ENCODE peak calls at places on chromosomes 6 and 20, in eight cellular contexts. Y is adrenal gland, W is cardiac fibroblast, B is cardiac muscle cell, T is heart left ventricle, Z is lower lobe of right lung, U is fibroblast of mammary gland, I is tibial nerve. D is an unnamed sample.

GRCh38 chr6:28880894-28881780 is 42.6 kb downstream of the TRIM27 start:
- DNase-seq in Y (peak; percentile 64), W (peak; percentile 80), B (peak; percentile 80), T (peak; percentile 65), Z (no peak), U (peak; percentile 76), I (peak; percentile 73), D (peak; percentile 82)

GRCh38 chr6:170086639-170087420 is 204.0 kb downstream of the DLL1 start:
- DNase-seq in Y (no peak), W (no peak), B (no peak), T (no peak), Z (peak; percentile 37), U (no peak), I (no peak), D (no peak)

GRCh38 chr6:99178168-99178567 is 171.3 kb downstream of the FAXC start:
- DNase-seq in Y (no peak), W (no peak), B (no peak), T (no peak), Z (no peak), U (no peak), I (no peak), D (no peak)

GRCh38 chr6:133551847-133552331 is 310.7 kb downstream of the EYA4 start:
- DNase-seq in Y (no peak), W (peak; percentile 95), B (peak; percentile 98), T (peak; percentile 35), Z (peak; percentile 66), U (peak; percentile 98), I (no peak), D (peak; percentile 99)

GRCh38 chr6:166006593-166007301 is 160.9 kb downstream of the TBXT start:
- DNase-seq in Y (peak; percentile 45), W (peak; percentile 83), B (peak; percentile 85), T (no peak), Z (no peak), U (peak; percentile 76), I (no peak), D (peak; percentile 79)

GRCh38 chr6:79764758-79765157 is 133.6 kb downstream of the SH3BGRL2 start:
- DNase-seq in Y (no peak), W (no peak), B (no peak), T (no peak), Z (no peak), U (no peak), I (no peak), D (no peak)

GRCh38 chr6:120871416-120872261 is 462.6 kb downstream of the TBC1D32 start:
- DNase-seq in Y (no peak), W (no peak), B (no peak), T (no peak), Z (no peak), U (no peak), I (no peak), D (no peak)

GRCh38 chr20:52972965-52973819 is 1.0 kb downstream of the TSHZ2 start:
- DNase-seq in Y (peak; percentile 57), W (no peak), B (peak; percentile 12), T (peak; percentile 27), Z (no peak), U (peak; percentile 10), I (no peak), D (no peak)

GRCh38 chr20:56828402-56828801 is 199.3 kb downstream of the TFAP2C start:
- DNase-seq in Y (no peak), W (no peak), B (no peak), T (no peak), Z (no peak), U (no peak), I (no peak), D (no peak)

GRCh38 chr20:20034486-20034885 is 17.3 kb downstream of the NAA20 start:
- DNase-seq in Y (no peak), W (no peak), B (no peak), T (no peak), Z (no peak), U (no peak), I (no peak), D (peak; percentile 36)

GRCh38 chr6:31180500-31180899 is 10.0 kb upstream of the POU5F1 start:
- DNase-seq in Y (peak; percentile 70), W (peak; percentile 88), B (peak; percentile 83), T (peak; percentile 87), Z (peak; percentile 81), U (peak; percentile 81), I (peak; percentile 70), D (peak; percentile 51)

GRCh38 chr6:169190144-169190584 is 63.5 kb downstream of the THBS2 start:
- DNase-seq in Y (peak; percentile 38), W (peak; percentile 98), B (peak; percentile 99), T (peak; percentile 79), Z (no peak), U (peak; percentile 90), I (peak; percentile 54), D (peak; percentile 89)

GRCh38 chr6:152587473-152587872 is 49.7 kb downstream of the SYNE1 start:
- DNase-seq in Y (no peak), W (no peak), B (no peak), T (no peak), Z (no peak), U (no peak), I (no peak), D (no peak)

GRCh38 chr6:33249732-33250625 is 21.7 kb downstream of the VPS52 start:
- DNase-seq in Y (peak; percentile 47), W (peak; percentile 69), B (peak; percentile 69), T (peak; percentile 39), Z (no peak), U (peak; percentile 93), I (no peak), D (peak; percentile 76)

GRCh38 chr6:118663993-118664985 is 12.9 kb upstream of the CEP85L start:
- DNase-seq in Y (no peak), W (no peak), B (no peak), T (no peak), Z (no peak), U (no peak), I (no peak), D (no peak)

GRCh38 chr6:8041933-8042583 is 22.1 kb downstream of the BLOC1S5 start:
- DNase-seq in Y (no peak), W (no peak), B (no peak), T (no peak), Z (no peak), U (no peak), I (no peak), D (no peak)

GRCh38 chr6:85449388-85449817 is 480 bp upstream of the NT5E start:
- DNase-seq in Y (no peak), W (peak; percentile 74), B (peak; percentile 76), T (peak; percentile 32), Z (no peak), U (peak; percentile 86), I (no peak), D (peak; percentile 89)

GRCh38 chr6:24951831-24952299 is 16.1 kb upstream of the RIPOR2 start:
- DNase-seq in Y (no peak), W (no peak), B (no peak), T (no peak), Z (peak; percentile 65), U (no peak), I (no peak), D (no peak)

GRCh38 chr6:2858678-2859324 is 17.1 kb upstream of the SERPINB1 start:
- DNase-seq in Y (no peak), W (no peak), B (peak; percentile 20), T (no peak), Z (no peak), U (no peak), I (no peak), D (peak; percentile 48)
- H3K4me3 ChIP-seq in Y (no peak overlapping the region), W (no peak overlapping the region), B (no peak overlapping the region), T (peak overlapping the region; percentile 33), Z (peak overlapping the region; percentile 24), U (no peak overlapping the region), I (no peak overlapping the region), D (no peak overlapping the region)

GRCh38 chr20:16749573-16749972 is 1.4 kb downstream of the OTOR start:
- DNase-seq in Y (no peak), W (no peak), B (no peak), T (no peak), Z (no peak), U (no peak), I (no peak), D (no peak)
- TF ChIP-seq CTCF in Y (no peak), W (no peak), B (no peak), T (no peak), Z (no peak), U (no peak), I (no peak), D (peak; percentile 1)

GRCh38 chr20:44185574-44185973 is 1.4 kb downstream of the JPH2 start:
- DNase-seq in Y (no peak), W (no peak), B (no peak), T (no peak), Z (no peak), U (no peak), I (no peak), D (no peak)
- H3K4me3 ChIP-seq in Y (no peak overlapping the region), W (no peak overlapping the region), B (peak overlapping the region; percentile 95), T (peak overlapping the region; percentile 78), Z (peak overlapping the region; percentile 46), U (no peak overlapping the region), I (no peak overlapping the region), D (no peak overlapping the region)

DNA sequence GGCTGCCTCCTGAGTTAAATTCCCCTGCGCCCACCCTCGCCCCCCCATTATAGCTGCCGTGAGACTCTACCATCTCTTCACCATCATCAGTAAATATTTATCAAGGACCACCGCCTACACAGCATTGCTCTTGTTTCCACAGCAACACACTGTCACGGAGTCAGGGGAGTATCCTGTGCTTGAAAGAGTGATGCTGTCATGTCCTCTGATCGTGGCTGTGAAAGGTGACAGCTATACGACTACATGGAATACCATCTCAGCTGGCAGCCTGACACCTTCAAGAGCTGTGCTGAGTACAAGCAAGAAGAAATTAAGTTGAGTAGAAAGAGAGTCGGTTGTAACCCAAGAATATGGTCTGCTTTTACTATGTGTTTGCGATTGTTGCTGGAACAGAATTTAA is 3.4 kb downstream of the PTPRT start:
- DNase-seq in Y (no peak), W (no peak), B (no peak), T (no peak), Z (no peak), U (no peak), I (no peak), D (no peak)
- TF ChIP-seq CTCF in Y (no peak), W (no peak), B (no peak), T (no peak), Z (no peak), U (no peak), I (no peak), D (no peak)

GRCh38 chr6:84139311-84139710 is 88.1 kb downstream of the CEP162 start:
- DNase-seq in Y (no peak), W (no peak), B (no peak), T (no peak), Z (no peak), U (no peak), I (no peak), D (no peak)
- H3K4me3 ChIP-seq in Y (no peak overlapping the region), W (no peak overlapping the region), B (no peak overlapping the region), T (no peak overlapping the region), Z (no peak overlapping the region), U (no peak overlapping the region), I (no peak overlapping the region), D (no peak overlapping the region)

GRCh38 chr6:26270121-26270861 is 94.7 kb upstream of the BTN3A2 start:
- DNase-seq in Y (no peak), W (no peak), B (peak; percentile 11), T (no peak), Z (no peak), U (peak; percentile 14), I (no peak), D (peak; percentile 36)
- TF ChIP-seq CTCF in Y (no peak), W (no peak), B (no peak), T (no peak), Z (no peak), U (no peak), I (no peak), D (peak; percentile 34)

D was measured in choroid plexus epithelial cell.